ENCODE peak calls at places on chromosomes 2 and 18, in seven cellular contexts. K is GM12878, W is HCT116, X is HepG2, F is SK-N-SH, D is K562, M is H1. U is an unnamed sample.

GRCh38 chr2:239913632-239914417 is 111.3 kb downstream of the NDUFA10 start:
- DNase-seq in K (no peak), W (no peak), X (peak), F (no peak), D (no peak), M (no peak), U (no peak)

GRCh38 chr2:226020179-226020578 is 620.7 kb downstream of the NYAP2 start:
- DNase-seq in K (no peak), W (no peak), X (no peak), F (no peak), D (no peak), M (no peak), U (no peak)

GRCh38 chr2:226198956-226199355 is 600.7 kb downstream of the IRS1 start:
- DNase-seq in K (no peak), W (no peak), X (no peak), F (no peak), D (no peak), M (no peak), U (no peak)

GRCh38 chr18:2846638-2847340 is at the start of gene EMILIN2:
- DNase-seq in K (no peak), W (no peak), X (no peak), F (peak), D (peak), M (no peak), U (no peak)

GRCh38 chr18:12701161-12701560 is 1.4 kb downstream of the CEP76 start:
- DNase-seq in K (no peak), W (no peak), X (no peak), F (no peak), D (no peak), M (no peak), U (no peak)

GRCh38 chr18:71529708-71530303 is 1014.3 kb downstream of the CBLN2 start:
- DNase-seq in K (no peak), W (no peak), X (no peak), F (no peak), D (no peak), M (no peak), U (no peak)

GRCh38 chr2:920573-920972 is 30.1 kb upstream of the SNTG2 start:
- DNase-seq in K (no peak), W (no peak), X (no peak), F (no peak), D (no peak), M (no peak), U (no peak)

GRCh38 chr2:55857766-55858165 is 65.8 kb downstream of the EFEMP1 start:
- DNase-seq in K (no peak), W (no peak), X (no peak), F (no peak), D (no peak), M (no peak), U (no peak)

GRCh38 chr2:160411167-160411566 is 82.4 kb downstream of the RBMS1 start:
- DNase-seq in K (no peak), W (no peak), X (no peak), F (no peak), D (no peak), M (no peak), U (no peak)

GRCh38 chr2:71932027-71932779 is 215.5 kb downstream of the CYP26B1 start:
- DNase-seq in K (no peak), W (no peak), X (no peak), F (peak), D (peak), M (no peak), U (no peak)

GRCh38 chr18:37565138-37565984 is at the start of gene CELF4:
- DNase-seq in K (no peak), W (no peak), X (no peak), F (peak), D (no peak), M (no peak), U (no peak)

GRCh38 chr2:37648316-37649011 is 23.0 kb downstream of the CDC42EP3 start:
- DNase-seq in K (no peak), W (no peak), X (no peak), F (no peak), D (no peak), M (no peak), U (no peak)

GRCh38 chr2:161243312-161243711 is 64.9 kb upstream of the PSMD14 start:
- DNase-seq in K (no peak), W (no peak), X (no peak), F (no peak), D (no peak), M (no peak), U (no peak)

GRCh38 chr2:166106431-166107015 is 21.3 kb downstream of the SCN1A start:
- DNase-seq in K (no peak), W (no peak), X (peak), F (peak), D (no peak), M (no peak), U (no peak)

GRCh38 chr2:190649798-190650390 is 1.0 kb downstream of the NAB1 start:
- DNase-seq in K (no peak), W (no peak), X (peak), F (peak), D (no peak), M (no peak), U (no peak)

GRCh38 chr2:166375736-166376487 is at the start of gene SCN9A:
- DNase-seq in K (no peak), W (no peak), X (peak), F (peak), D (peak), M (peak), U (no peak)

GRCh38 chr2:73006969-73007710 is 64.4 kb downstream of the SFXN5 start:
- DNase-seq in K (no peak), W (no peak), X (no peak), F (no peak), D (no peak), M (no peak), U (no peak)

GRCh38 chr2:156196031-156196430 is 136.5 kb downstream of the NR4A2 start:
- DNase-seq in K (no peak), W (no peak), X (no peak), F (no peak), D (no peak), M (no peak), U (no peak)

GRCh38 chr2:64522843-64523428 is 1.2 kb upstream of the AFTPH start:
- DNase-seq in K (peak), W (peak), X (peak), F (peak), D (peak), M (no peak), U (peak)

GRCh38 chr18:62325806-62326645 is 916 bp downstream of the TNFRSF11A start:
- DNase-seq in K (no peak), W (no peak), X (no peak), F (peak), D (no peak), M (no peak), U (no peak)

GRCh38 chr2:50529600-50530218 is 502.2 kb downstream of the NRXN1 start:
- DNase-seq in K (no peak), W (peak), X (peak), F (peak), D (peak), M (no peak), U (peak)

GRCh38 chr2:96869824-96870630 is at the start of gene SEMA4C:
- DNase-seq in K (no peak), W (no peak), X (no peak), F (peak), D (peak), M (no peak), U (no peak)

GRCh38 chr2:143300531-143300930 is 171.3 kb downstream of the ARHGAP15 start:
- DNase-seq in K (no peak), W (no peak), X (no peak), F (no peak), D (no peak), M (no peak), U (no peak)

GRCh38 chr2:47907097-47907781 is 941 bp upstream of the FBXO11 start:
- DNase-seq in K (no peak), W (no peak), X (no peak), F (no peak), D (no peak), M (no peak), U (no peak)

GRCh38 chr18:4144201-4144600 is 310.9 kb downstream of the DLGAP1 start:
- DNase-seq in K (no peak), W (no peak), X (no peak), F (no peak), D (no peak), M (no peak), U (no peak)

GRCh38 chr18:13223341-13224148 is 5.0 kb downstream of the LDLRAD4 start:
- DNase-seq in K (no peak), W (no peak), X (no peak), F (peak), D (no peak), M (no peak), U (no peak)

GRCh38 chr18:61546598-61546997 is 213.4 kb downstream of the CDH20 start:
- DNase-seq in K (no peak), W (peak), X (no peak), F (no peak), D (no peak), M (no peak), U (no peak)

GRCh38 chr2:28401411-28401810 is 8.8 kb downstream of the FOSL2 start:
- DNase-seq in K (no peak), W (no peak), X (no peak), F (no peak), D (no peak), M (no peak), U (no peak)

GRCh38 chr18:10139783-10140410 is 226.1 kb downstream of the VAPA start:
- DNase-seq in K (no peak), W (no peak), X (no peak), F (no peak), D (no peak), M (no peak), U (no peak)

GRCh38 chr2:182642328-182642727 is 73.7 kb upstream of the DNAJC10 start:
- DNase-seq in K (peak), W (peak), X (peak), F (peak), D (peak), M (no peak), U (no peak)

GRCh38 chr2:239930378-239930777 is 94.8 kb downstream of the NDUFA10 start:
- DNase-seq in K (no peak), W (no peak), X (no peak), F (no peak), D (no peak), M (no peak), U (no peak)

GRCh38 chr2:71844967-71845366 is 302.7 kb downstream of the CYP26B1 start:
- DNase-seq in K (no peak), W (no peak), X (no peak), F (no peak), D (no peak), M (no peak), U (no peak)

GRCh38 chr2:33859791-33860461 is 260.8 kb upstream of the FAM98A start:
- DNase-seq in K (no peak), W (no peak), X (no peak), F (no peak), D (no peak), M (no peak), U (no peak)

GRCh38 chr2:70070557-70071268 is 16.6 kb upstream of the PCBP1 start:
- DNase-seq in K (no peak), W (peak), X (peak), F (peak), D (peak), M (no peak), U (peak)

GRCh38 chr2:240464514-240465241 is 29.2 kb downstream of the GPC1 start:
- DNase-seq in K (no peak), W (no peak), X (no peak), F (peak), D (no peak), M (no peak), U (no peak)

GRCh38 chr2:28593356-28593755 is 97.5 kb downstream of the PLB1 start:
- DNase-seq in K (no peak), W (no peak), X (no peak), F (no peak), D (no peak), M (no peak), U (no peak)

GRCh38 chr2:62370304-62371250 is 135.4 kb downstream of the TMEM17 start:
- DNase-seq in K (no peak), W (no peak), X (no peak), F (no peak), D (no peak), M (no peak), U (no peak)
- TF ChIP-seq SIN3A in K (no peak), W (no peak), X (no peak), F (no peak), D (no peak), M (no peak), U (no peak)

DNA sequence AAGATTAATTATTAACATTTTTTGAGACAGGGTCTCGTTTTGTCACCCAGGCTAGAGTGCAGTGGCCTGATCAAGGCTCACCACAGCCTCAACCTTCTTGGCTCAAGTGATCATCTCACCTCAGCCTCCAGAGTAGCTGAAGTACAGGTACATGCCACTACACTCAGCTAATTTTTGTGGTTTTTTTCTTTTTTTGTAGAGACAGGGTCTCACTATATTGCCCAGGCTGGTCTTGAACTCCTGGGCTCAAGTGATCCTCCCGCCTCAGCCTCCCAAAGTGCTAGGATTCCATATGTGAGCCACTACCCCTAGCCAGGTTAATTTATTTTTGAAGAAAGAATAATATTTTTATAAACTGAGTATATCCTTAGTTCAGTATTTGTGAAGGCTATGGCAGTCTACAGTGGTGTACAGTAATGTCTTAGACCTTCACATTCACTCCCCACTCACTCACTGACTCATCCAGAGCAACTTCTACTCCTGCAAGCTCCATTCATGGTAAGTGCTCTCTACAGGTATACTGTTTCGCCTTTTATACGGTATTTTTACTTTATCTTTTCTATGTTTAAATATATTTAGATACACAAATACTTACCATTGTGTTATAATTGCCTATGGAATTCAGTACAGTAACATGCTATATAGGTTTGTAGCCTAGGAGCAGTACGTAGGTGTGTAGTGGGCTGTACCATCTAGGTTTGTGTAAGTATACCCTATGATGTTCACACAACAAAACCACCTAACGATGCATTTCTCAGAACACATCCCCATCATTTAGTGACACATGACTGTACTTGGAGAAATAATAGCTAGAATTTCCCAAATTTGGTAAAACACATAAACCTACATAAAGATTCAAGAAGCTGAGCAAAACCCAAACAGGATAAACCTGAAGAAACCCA is 38.6 kb downstream of the MGAT4A start:
- DNase-seq in K (no peak), W (no peak), X (no peak), F (no peak), D (no peak), M (no peak), U (no peak)
- H3K27ac ChIP-seq in K (no peak), W (no peak), X (no peak), F (no peak), D (no peak), M (no peak), U (no peak)

GRCh38 chr2:22209545-22209944 is 1085.8 kb downstream of the TDRD15 start:
- DNase-seq in K (no peak), W (no peak), X (no peak), F (no peak), D (no peak), M (no peak), U (no peak)

GRCh38 chr2:22213237-22213636 is 1089.5 kb downstream of the TDRD15 start:
- DNase-seq in K (no peak), W (no peak), X (no peak), F (no peak), D (no peak), M (no peak), U (no peak)

GRCh38 chr2:22221006-22221405 is 1097.2 kb downstream of the TDRD15 start:
- DNase-seq in K (no peak), W (no peak), X (no peak), F (no peak), D (no peak), M (no peak), U (no peak)

GRCh38 chr2:22215517-22215916 is 1091.7 kb downstream of the TDRD15 start:
- DNase-seq in K (no peak), W (no peak), X (no peak), F (no peak), D (no peak), M (no peak), U (no peak)
- TF ChIP-seq SIN3A in K (no peak), W (no peak), X (no peak), F (no peak), D (no peak), M (no peak), U (no peak)

GRCh38 chr2:134462791-134463725 is 209.2 kb downstream of the MGAT5 start:
- DNase-seq in K (no peak), W (no peak), X (no peak), F (no peak), D (no peak), M (no peak), U (no peak)

GRCh38 chr2:134465706-134466105 is 211.8 kb downstream of the MGAT5 start:
- DNase-seq in K (no peak), W (no peak), X (no peak), F (no peak), D (no peak), M (no peak), U (no peak)

GRCh38 chr2:134465228-134465627 is 211.4 kb downstream of the MGAT5 start:
- DNase-seq in K (no peak), W (no peak), X (no peak), F (no peak), D (no peak), M (no peak), U (no peak)

GRCh38 chr2:134462275-134462674 is 208.4 kb downstream of the MGAT5 start:
- DNase-seq in K (no peak), W (no peak), X (no peak), F (no peak), D (no peak), M (no peak), U (no peak)

DNA sequence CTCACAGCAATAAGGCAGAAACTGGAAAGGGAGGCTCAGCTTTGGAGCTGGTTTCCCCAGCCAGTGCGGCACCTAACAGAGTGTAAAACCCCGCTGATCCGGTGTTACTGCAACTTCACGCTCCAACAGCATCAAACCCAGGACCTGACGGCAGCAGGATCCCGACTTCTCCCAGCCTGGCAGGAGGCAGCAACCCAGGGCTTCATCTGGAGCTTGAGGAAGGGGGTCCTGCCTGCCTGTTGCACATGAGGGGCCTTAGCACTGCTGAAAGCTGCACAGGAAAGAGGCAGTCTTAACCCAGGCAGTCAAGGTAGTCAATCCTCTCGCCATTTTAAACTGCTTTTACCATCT is 209.8 kb downstream of the MGAT5 start:
- DNase-seq in K (no peak), W (no peak), X (no peak), F (no peak), D (no peak), M (no peak), U (no peak)
- H3K27ac ChIP-seq in K (no peak), W (no peak), X (no peak), F (no peak), D (no peak), M (no peak), U (no peak)

DNA sequence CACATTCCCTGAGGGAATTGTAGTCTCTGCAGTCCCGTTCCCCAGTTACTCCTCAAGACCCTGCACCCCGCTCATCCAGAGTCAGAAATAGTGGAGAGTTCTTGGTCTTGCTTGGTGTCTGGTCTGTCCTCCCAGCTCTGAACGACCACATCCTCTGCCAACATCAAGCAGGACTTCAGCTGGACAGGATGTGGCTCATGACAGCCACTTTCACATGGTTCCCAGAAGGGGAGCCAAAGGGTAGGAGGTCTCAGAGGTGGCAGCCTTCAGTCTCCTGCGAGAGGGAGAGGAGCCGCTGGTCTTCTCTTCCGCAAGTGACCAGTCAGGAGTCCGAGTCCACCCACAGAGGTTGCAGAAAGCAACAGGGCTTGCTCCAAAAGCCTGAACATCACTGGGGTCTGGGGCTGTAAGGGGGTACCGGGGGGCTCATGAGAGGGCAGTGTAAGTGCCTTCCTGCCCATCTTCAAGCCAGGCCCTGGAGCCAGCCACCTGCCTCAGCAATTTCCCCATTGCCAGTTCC is 29.8 kb downstream of the B3GNT7 start:
- DNase-seq in K (no peak), W (no peak), X (peak), F (no peak), D (no peak), M (no peak), U (no peak)
- TF ChIP-seq SIN3A in K (no peak), W (no peak), X (no peak), F (no peak), D (no peak), M (no peak), U (no peak)

GRCh38 chr2:120772261-120772660 is 36.6 kb downstream of the GLI2 start:
- DNase-seq in K (no peak), W (no peak), X (no peak), F (no peak), D (no peak), M (no peak), U (no peak)
- H3K27ac ChIP-seq in K (no peak), W (peak), X (no peak), F (peak), D (no peak), M (no peak), U (no peak)

DNA sequence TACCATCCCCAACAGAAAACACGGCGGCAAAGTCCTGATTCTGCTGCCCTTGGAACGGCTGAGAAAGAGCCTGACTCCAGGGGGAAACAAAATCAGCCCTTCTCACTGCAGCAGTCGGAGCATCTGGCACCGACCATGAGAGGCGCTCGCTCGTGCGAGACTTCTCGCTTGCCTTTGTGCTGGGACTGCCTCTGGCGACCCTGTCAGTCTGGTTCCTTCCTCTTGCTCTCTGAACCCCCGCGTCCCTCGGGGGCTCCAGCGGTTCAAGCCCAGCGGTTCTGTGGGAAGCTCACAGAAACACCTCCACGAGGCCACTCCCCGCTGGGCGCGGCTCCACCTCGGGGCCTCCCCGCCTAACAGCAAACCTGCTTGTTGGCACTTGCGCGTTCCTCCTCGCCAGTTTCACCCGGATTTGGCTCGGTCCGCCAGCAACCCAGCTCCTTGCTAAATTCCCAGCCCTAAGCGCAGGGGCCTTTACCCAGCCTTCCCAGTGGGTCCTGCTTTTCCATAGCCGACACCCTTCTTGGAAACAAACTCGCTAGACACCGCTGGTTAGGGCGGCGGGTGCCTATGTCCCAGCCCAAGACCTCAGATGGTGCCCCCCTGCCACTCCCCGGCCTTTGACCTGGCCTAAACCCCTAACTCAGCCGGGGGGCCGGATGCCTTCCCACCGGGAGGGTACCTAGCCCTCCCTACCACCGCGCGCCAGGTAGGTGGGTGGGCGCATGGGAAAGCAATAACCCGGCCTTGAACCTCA is 2.2 kb downstream of the RND3 start:
- DNase-seq in K (no peak), W (no peak), X (peak), F (peak), D (no peak), M (peak), U (no peak)
- TF ChIP-seq SIN3A in K (no peak), W (no peak), X (no peak), F (peak), D (no peak), M (no peak), U (peak)